ENCODE peak calls at places on chromosomes 4 and X, in five cellular contexts. Z is pancreas, Q is epithelial cell of prostate, F is GM13977, R is anterior cingulate cortex. M is an unnamed sample.
A peak's percentile ranks its signal among the peaks of the same experiment; 100 is the strongest.

GRCh38 chrX:44971674-44972073 is 98.7 kb downstream of the KDM6A start:
- DNase-seq in Z (no peak), Q (no peak), F (no peak), R (no peak), M (no peak)

GRCh38 chr4:165443276-165443675 is 64.5 kb downstream of the CPE start:
- DNase-seq in Z (no peak), Q (no peak), F (no peak), R (no peak), M (no peak)

GRCh38 chrX:78104447-78105176 is 564 bp downstream of the PGK1 start:
- DNase-seq in Z (peak; percentile 46), Q (no peak), F (peak; percentile 38), R (peak; percentile 23), M (peak; percentile 73)

GRCh38 chr4:5798447-5798846 is 87.4 kb downstream of the EVC start:
- DNase-seq in Z (no peak), Q (no peak), F (no peak), R (no peak), M (no peak)

GRCh38 chrX:39336709-39337294 is 535.5 kb downstream of the MID1IP1 start:
- DNase-seq in Z (no peak), Q (no peak), F (peak; percentile 10), R (no peak), M (peak; percentile 71)

GRCh38 chr4:7719354-7720174 is 220.1 kb downstream of the AFAP1 start:
- DNase-seq in Z (peak; percentile 57), Q (no peak), F (peak; percentile 89), R (peak; percentile 56), M (peak; percentile 22)

GRCh38 chr4:147461161-147461560 is 19.7 kb upstream of the EDNRA start:
- DNase-seq in Z (no peak), Q (peak; percentile 53), F (no peak), R (no peak), M (no peak)

GRCh38 chr4:65227628-65228027 is 442.7 kb downstream of the EPHA5 start:
- DNase-seq in Z (no peak), Q (no peak), F (no peak), R (no peak), M (no peak)

GRCh38 chrX:57977992-57978391 is 67.7 kb upstream of the ZXDA start:
- DNase-seq in Z (no peak), Q (no peak), F (no peak), R (no peak), M (no peak)